ENCODE peak calls at places on chromosome 1, in seven cellular contexts. W is mesendoderm, F is H1, A is IMR-90, D is H9, B is mesenchymal stem cell, Z is trophoblast cell. H is an unnamed sample. For H3K27me3, the result is how much of the 10 kb centered on the place peaks cover.

GRCh38 chr1:61605607-61606321 is 119.2 kb downstream of the TM2D1 start:
- DNase-seq in W (no peak), F (no peak), A (peak), D (no peak), B (no peak), Z (no peak), H (no peak)

GRCh38 chr1:101043776-101044175 is 18.2 kb upstream of the DPH5 start:
- DNase-seq in W (peak), F (no peak), A (peak), D (no peak), B (peak), Z (no peak), H (no peak)

GRCh38 chr1:86396503-86396900 is 379 bp upstream of the ODF2L start:
- DNase-seq in W (no peak), F (no peak), A (no peak), D (no peak), B (no peak), Z (no peak), H (no peak)

GRCh38 chr1:183622884-183623785 is 12.4 kb downstream of the ARPC5 start:
- DNase-seq in W (peak), F (peak), A (peak), D (peak), B (peak), Z (peak), H (peak)

GRCh38 chr1:222877854-222878253 is 63.0 kb downstream of the DISP1 start:
- DNase-seq in W (peak), F (no peak), A (no peak), D (no peak), B (no peak), Z (no peak), H (no peak)

GRCh38 chr1:8510041-8510823 is 192.3 kb downstream of the SLC45A1 start:
- DNase-seq in W (no peak), F (no peak), A (peak), D (no peak), B (peak), Z (peak), H (no peak)

GRCh38 chr1:36712151-36712550 is 229.4 kb upstream of the CSF3R start:
- DNase-seq in W (no peak), F (no peak), A (no peak), D (no peak), B (no peak), Z (no peak), H (no peak)

GRCh38 chr1:99749948-99750347 is 16.5 kb downstream of the FRRS1 start:
- DNase-seq in W (no peak), F (no peak), A (no peak), D (no peak), B (no peak), Z (no peak), H (no peak)

GRCh38 chr1:58165073-58165472 is 381.5 kb downstream of the OMA1 start:
- DNase-seq in W (no peak), F (no peak), A (no peak), D (no peak), B (no peak), Z (no peak), H (no peak)

GRCh38 chr1:87135313-87135712 is 193.4 kb upstream of the LMO4 start:
- DNase-seq in W (no peak), F (no peak), A (no peak), D (no peak), B (no peak), Z (peak), H (no peak)

GRCh38 chr1:246801241-246802020 is 77.2 kb downstream of the SCCPDH start:
- DNase-seq in W (no peak), F (no peak), A (peak), D (no peak), B (no peak), Z (no peak), H (no peak)

GRCh38 chr1:224203243-224204016 is 20.4 kb downstream of the DEGS1 start:
- DNase-seq in W (peak), F (peak), A (peak), D (peak), B (peak), Z (peak), H (no peak)

GRCh38 chr1:58815069-58815679 is 31.3 kb upstream of the JUN start:
- DNase-seq in W (peak), F (peak), A (peak), D (peak), B (peak), Z (peak), H (peak)

GRCh38 chr1:229867726-229868125 is 199.3 kb upstream of the GALNT2 start:
- DNase-seq in W (no peak), F (no peak), A (no peak), D (no peak), B (no peak), Z (no peak), H (no peak)

GRCh38 chr1:52503706-52504105 is 49.2 kb downstream of the TUT4 start:
- DNase-seq in W (no peak), F (no peak), A (peak), D (no peak), B (no peak), Z (no peak), H (no peak)

GRCh38 chr1:76477131-76477530 is 390.1 kb upstream of the ST6GALNAC5 start:
- DNase-seq in W (no peak), F (no peak), A (no peak), D (no peak), B (no peak), Z (no peak), H (no peak)

GRCh38 chr1:240245629-240246020 is 153.9 kb downstream of the FMN2 start:
- DNase-seq in W (no peak), F (no peak), A (peak), D (no peak), B (no peak), Z (peak), H (no peak)

DNA sequence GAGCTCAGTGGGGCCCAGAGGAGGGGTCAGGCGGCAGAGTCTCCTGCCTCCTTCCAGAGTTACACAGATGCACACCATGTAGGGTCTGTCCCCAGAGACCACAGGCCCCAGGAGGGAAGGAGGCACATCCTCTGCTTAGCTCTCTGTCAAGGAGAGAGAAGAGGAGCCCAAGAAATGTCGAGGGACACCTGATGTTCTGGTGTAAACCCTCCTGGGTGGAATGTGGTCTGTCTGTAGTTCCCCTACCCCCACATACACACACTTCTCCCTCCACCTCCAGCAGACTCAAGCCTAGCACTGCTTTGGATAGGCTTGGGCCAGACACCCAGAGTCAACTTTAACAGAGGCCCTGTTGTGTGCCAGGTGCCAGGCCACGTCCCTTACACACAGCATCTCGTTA is 34.2 kb downstream of the KIF21B start:
- DNase-seq in W (no peak), F (no peak), A (no peak), D (no peak), B (no peak), Z (no peak), H (no peak)
- H3K23ac ChIP-seq in W (no peak), F (no peak), A (no peak), D (no peak), B (no peak), Z (no peak), H (peak)

GRCh38 chr1:110235839-110236682 is 25.9 kb downstream of the KCNC4 start:
- DNase-seq in W (peak), F (no peak), A (peak), D (no peak), B (peak), Z (peak), H (no peak)
- H2BK5ac ChIP-seq in W (no peak), F (no peak), A (peak), D (no peak), B (no peak), Z (no peak), H (no peak)

GRCh38 chr1:11868331-11868730 is 9.6 kb upstream of the NPPB start:
- DNase-seq in W (peak), F (no peak), A (no peak), D (no peak), B (no peak), Z (peak), H (no peak)

GRCh38 chr1:11873395-11873794 is 14.7 kb upstream of the NPPB start:
- DNase-seq in W (peak), F (no peak), A (no peak), D (no peak), B (no peak), Z (peak), H (no peak)

GRCh38 chr1:11873954-11874562 is 15.3 kb upstream of the NPPB start:
- DNase-seq in W (no peak), F (no peak), A (no peak), D (no peak), B (no peak), Z (peak), H (no peak)

GRCh38 chr1:11869104-11869503 is 10.4 kb upstream of the NPPB start:
- DNase-seq in W (no peak), F (no peak), A (no peak), D (no peak), B (no peak), Z (no peak), H (no peak)

GRCh38 chr1:11869650-11870207 is 11.0 kb upstream of the NPPB start:
- DNase-seq in W (no peak), F (no peak), A (no peak), D (no peak), B (no peak), Z (no peak), H (no peak)
- H3K27me3 ChIP-seq in W (under half), F (under half), A (under half), D (under half), B (half or more), Z (under half), H (under half)

DNA sequence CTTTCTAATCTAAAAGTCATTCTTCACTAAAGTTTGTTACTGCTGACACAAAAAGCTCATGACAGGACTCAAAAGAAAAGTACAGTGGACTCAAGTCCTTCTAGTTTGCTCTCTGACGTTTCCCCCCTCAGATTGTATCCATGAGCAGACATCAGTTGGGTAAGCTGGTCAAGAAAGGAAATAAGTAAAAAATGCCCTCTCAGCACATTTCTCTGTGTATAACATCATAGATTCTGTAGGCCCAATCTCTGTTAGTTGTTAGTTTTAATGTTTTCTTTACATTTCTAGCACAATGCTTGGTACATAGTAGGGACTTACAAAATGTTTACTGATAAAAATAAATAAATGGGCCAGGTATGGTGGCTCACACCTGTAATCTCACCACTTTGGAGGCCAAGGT is 96.8 kb downstream of the NR5A2 start:
- DNase-seq in W (no peak), F (no peak), A (no peak), D (no peak), B (no peak), Z (no peak), H (no peak)
- H3K23ac ChIP-seq in W (no peak), F (no peak), A (no peak), D (no peak), B (no peak), Z (no peak), H (no peak)

GRCh38 chr1:22970096-22970495 is 2.6 kb downstream of the LACTBL1 start:
- DNase-seq in W (no peak), F (no peak), A (no peak), D (no peak), B (no peak), Z (no peak), H (no peak)
- H2BK5ac ChIP-seq in W (no peak), F (no peak), A (no peak), D (no peak), B (no peak), Z (no peak), H (no peak)

GRCh38 chr1:21509351-21510112 is at the start of gene ALPL:
- DNase-seq in W (peak), F (peak), A (no peak), D (no peak), B (no peak), Z (no peak), H (peak)

GRCh38 chr1:21510113-21510493 is 880 bp downstream of the ALPL start:
- DNase-seq in W (peak), F (peak), A (no peak), D (peak), B (no peak), Z (no peak), H (peak)

GRCh38 chr1:21514245-21514644 is 5.0 kb downstream of the ALPL start:
- DNase-seq in W (no peak), F (no peak), A (no peak), D (no peak), B (no peak), Z (no peak), H (no peak)

GRCh38 chr1:21510885-21511578 is 1.8 kb downstream of the ALPL start:
- DNase-seq in W (peak), F (no peak), A (no peak), D (no peak), B (no peak), Z (peak), H (no peak)

GRCh38 chr1:21511579-21512522 is 2.6 kb downstream of the ALPL start:
- DNase-seq in W (peak), F (no peak), A (peak), D (no peak), B (peak), Z (peak), H (no peak)
- H3K27me3 ChIP-seq in W (under half), F (under half), A (under half), D (under half), B (half or more), Z (under half), H (under half)

GRCh38 chr1:92556350-92556749 is 69.6 kb upstream of the GFI1 start:
- DNase-seq in W (no peak), F (no peak), A (no peak), D (no peak), B (no peak), Z (no peak), H (no peak)
- H3K23ac ChIP-seq in W (no peak), F (no peak), A (no peak), D (no peak), B (no peak), Z (no peak), H (no peak)

DNA sequence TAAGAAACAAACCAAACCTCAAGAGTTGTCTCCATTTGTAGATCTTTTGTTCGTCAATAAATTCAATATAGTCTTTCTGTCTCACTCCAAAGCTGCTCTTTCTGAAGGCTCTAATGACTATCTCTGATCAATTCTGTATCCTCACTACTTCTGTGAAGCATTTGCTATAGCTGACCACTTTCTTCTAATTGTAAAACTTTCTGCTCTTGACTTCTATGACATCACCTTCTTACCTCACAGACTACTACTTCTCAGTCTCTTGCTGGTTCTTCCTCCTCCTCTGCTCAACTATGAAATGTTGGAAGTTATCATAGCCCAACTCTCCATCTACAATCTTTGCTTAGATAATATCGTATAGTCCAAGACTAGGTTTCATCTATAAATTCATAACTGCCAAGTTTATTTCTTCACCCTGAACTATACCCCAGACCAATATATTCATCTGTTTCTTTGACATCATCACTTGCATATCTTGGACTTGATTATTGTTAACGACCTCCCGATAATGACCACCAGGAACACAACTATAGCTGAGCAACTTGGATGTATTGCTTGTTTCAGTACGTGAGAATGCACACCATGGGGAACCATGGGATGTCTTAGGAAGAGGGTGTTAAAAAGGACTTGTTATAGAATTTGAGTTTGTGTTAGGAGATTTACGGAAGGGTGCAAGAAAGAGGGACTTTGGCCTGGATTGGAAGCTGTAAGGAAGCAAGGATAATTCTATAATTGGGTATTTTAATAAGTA is 2.0 kb upstream of the CDC7 start:
- DNase-seq in W (no peak), F (no peak), A (no peak), D (no peak), B (no peak), Z (no peak), H (no peak)
- H2BK5ac ChIP-seq in W (no peak), F (no peak), A (no peak), D (no peak), B (no peak), Z (no peak), H (no peak)